ENCODE peak calls at places on chromosomes 13 and 19, in five cellular contexts. One of them, this sample, is unnamed.

GRCh38 chr19:13001502-13002388 is 6.5 kb downstream of the NFIX start:
- DNase-seq in H1: no peak
- DNase-seq in K562: no peak
- DNase-seq in GM12878: no peak
- DNase-seq in HepG2: no peak
- DNase-seq in this sample: no peak

GRCh38 chr19:18494267-18494607 is 27.6 kb downstream of the ELL start:
- DNase-seq in H1: no peak
- DNase-seq in K562: no peak
- DNase-seq in GM12878: no peak
- DNase-seq in HepG2: no peak
- DNase-seq in this sample: no peak

GRCh38 chr19:12669272-12670158 is 2.9 kb downstream of the WDR83 start:
- DNase-seq in H1: peak; percentile 81
- DNase-seq in K562: peak; percentile 79
- DNase-seq in GM12878: peak; percentile 72
- DNase-seq in HepG2: peak; percentile 67
- DNase-seq in this sample: peak; percentile 82

GRCh38 chr13:35598790-35599369 is 122.4 kb upstream of the MAB21L1 start:
- DNase-seq in H1: no peak
- DNase-seq in K562: no peak
- DNase-seq in GM12878: no peak
- DNase-seq in HepG2: no peak
- DNase-seq in this sample: no peak

GRCh38 chr13:83372786-83373185 is 509.5 kb downstream of the SLITRK1 start:
- DNase-seq in H1: no peak
- DNase-seq in K562: no peak
- DNase-seq in GM12878: no peak
- DNase-seq in HepG2: no peak
- DNase-seq in this sample: no peak

GRCh38 chr19:17488593-17489391 is 18.5 kb downstream of the SLC27A1 start:
- DNase-seq in H1: peak; percentile 97
- DNase-seq in K562: peak; percentile 93
- DNase-seq in GM12878: no peak
- DNase-seq in HepG2: peak; percentile 88
- DNase-seq in this sample: peak; percentile 83

GRCh38 chr19:43407416-43408005 is 7.2 kb upstream of the TEX101 start:
- DNase-seq in H1: peak; percentile 60
- DNase-seq in K562: no peak
- DNase-seq in GM12878: no peak
- DNase-seq in HepG2: no peak
- DNase-seq in this sample: no peak

GRCh38 chr13:80278706-80279105 is 62.2 kb downstream of the SPRY2 start:
- DNase-seq in H1: no peak
- DNase-seq in K562: no peak
- DNase-seq in GM12878: no peak
- DNase-seq in HepG2: no peak
- DNase-seq in this sample: no peak

GRCh38 chr13:33366469-33367062 is 81.0 kb upstream of the STARD13 start:
- DNase-seq in H1: no peak
- DNase-seq in K562: no peak
- DNase-seq in GM12878: no peak
- DNase-seq in HepG2: peak; percentile 66
- DNase-seq in this sample: no peak

GRCh38 chr19:31947436-31947835 is 398.0 kb upstream of the ZNF507 start:
- DNase-seq in H1: no peak
- DNase-seq in K562: no peak
- DNase-seq in GM12878: no peak
- DNase-seq in HepG2: no peak
- DNase-seq in this sample: no peak

GRCh38 chr19:49475995-49476880 is 2.2 kb downstream of the FLT3LG start:
- DNase-seq in H1: peak; percentile 93
- DNase-seq in K562: peak; percentile 64
- DNase-seq in GM12878: no peak
- DNase-seq in HepG2: no peak
- DNase-seq in this sample: no peak

GRCh38 chr19:35901854-35902661 is at the start of gene HCST:
- DNase-seq in H1: no peak
- DNase-seq in K562: no peak
- DNase-seq in GM12878: no peak
- DNase-seq in HepG2: no peak
- DNase-seq in this sample: no peak

GRCh38 chr13:76307157-76307556 is 579.0 kb downstream of the KCTD12 start:
- DNase-seq in H1: no peak
- DNase-seq in K562: no peak
- DNase-seq in GM12878: no peak
- DNase-seq in HepG2: no peak
- DNase-seq in this sample: no peak

GRCh38 chr13:75864718-75865117 is 228.6 kb downstream of the LMO7 start:
- DNase-seq in H1: no peak
- DNase-seq in K562: no peak
- DNase-seq in GM12878: no peak
- DNase-seq in HepG2: peak; percentile 35
- DNase-seq in this sample: no peak

GRCh38 chr13:95212962-95213850 is 88.0 kb downstream of the ABCC4 start:
- DNase-seq in H1: no peak
- DNase-seq in K562: no peak
- DNase-seq in GM12878: no peak
- DNase-seq in HepG2: no peak
- DNase-seq in this sample: no peak

GRCh38 chr13:44052843-44053607 is 173.3 kb downstream of the LACC1 start:
- DNase-seq in H1: peak; percentile 49
- DNase-seq in K562: no peak
- DNase-seq in GM12878: no peak
- DNase-seq in HepG2: no peak
- DNase-seq in this sample: no peak

GRCh38 chr19:31318790-31319189 is 30.4 kb downstream of the TSHZ3 start:
- DNase-seq in H1: no peak
- DNase-seq in K562: no peak
- DNase-seq in GM12878: no peak
- DNase-seq in HepG2: no peak
- DNase-seq in this sample: no peak

GRCh38 chr13:79853258-79853657 is 372.3 kb downstream of the NDFIP2 start:
- DNase-seq in H1: no peak
- DNase-seq in K562: no peak
- DNase-seq in GM12878: no peak
- DNase-seq in HepG2: no peak
- DNase-seq in this sample: no peak

GRCh38 chr13:36057041-36057440 is 74.1 kb downstream of the DCLK1 start:
- DNase-seq in H1: no peak
- DNase-seq in K562: no peak
- DNase-seq in GM12878: no peak
- DNase-seq in HepG2: no peak
- DNase-seq in this sample: no peak

GRCh38 chr13:30346159-30346788 is 38.9 kb upstream of the KATNAL1 start:
- DNase-seq in H1: no peak
- DNase-seq in K562: no peak
- DNase-seq in GM12878: peak; percentile 64
- DNase-seq in HepG2: no peak
- DNase-seq in this sample: no peak

GRCh38 chr13:106238690-106239089 is 296.8 kb downstream of the EFNB2 start:
- DNase-seq in H1: no peak
- DNase-seq in K562: no peak
- DNase-seq in GM12878: no peak
- DNase-seq in HepG2: no peak
- DNase-seq in this sample: no peak

GRCh38 chr19:1252221-1252817 is 3.9 kb downstream of the MIDN start:
- DNase-seq in H1: no peak
- DNase-seq in K562: no peak
- DNase-seq in GM12878: no peak
- DNase-seq in HepG2: no peak
- DNase-seq in this sample: no peak

GRCh38 chr19:37055330-37055729 is 22.9 kb upstream of the ZNF420 start:
- DNase-seq in H1: no peak
- DNase-seq in K562: no peak
- DNase-seq in GM12878: no peak
- DNase-seq in HepG2: no peak
- DNase-seq in this sample: no peak

GRCh38 chr13:43085545-43085944 is 62.2 kb downstream of the DNAJC15 start:
- DNase-seq in H1: no peak
- DNase-seq in K562: peak; percentile 3
- DNase-seq in GM12878: no peak
- DNase-seq in HepG2: no peak
- DNase-seq in this sample: peak; percentile 16

GRCh38 chr13:34469212-34469983 is 472.7 kb upstream of the NBEA start:
- DNase-seq in H1: no peak
- DNase-seq in K562: no peak
- DNase-seq in GM12878: no peak
- DNase-seq in HepG2: no peak
- DNase-seq in this sample: no peak

GRCh38 chr13:36965767-36966166 is 33.4 kb downstream of the ALG5 start:
- DNase-seq in H1: no peak
- DNase-seq in K562: no peak
- DNase-seq in GM12878: no peak
- DNase-seq in HepG2: no peak
- DNase-seq in this sample: peak; percentile 15

GRCh38 chr19:52735734-52736133 is 890 bp upstream of the ZNF611 start:
- DNase-seq in H1: peak; percentile 75
- DNase-seq in K562: no peak
- DNase-seq in GM12878: no peak
- DNase-seq in HepG2: peak; percentile 51
- DNase-seq in this sample: no peak

GRCh38 chr13:74009100-74009668 is 125.0 kb downstream of the KLF12 start:
- DNase-seq in H1: no peak
- DNase-seq in K562: no peak
- DNase-seq in GM12878: no peak
- DNase-seq in HepG2: no peak
- DNase-seq in this sample: no peak

GRCh38 chr19:19271828-19272599 is 1.1 kb downstream of the TM6SF2 start:
- DNase-seq in H1: no peak
- DNase-seq in K562: no peak
- DNase-seq in GM12878: no peak
- DNase-seq in HepG2: no peak
- DNase-seq in this sample: no peak

GRCh38 chr19:1214862-1215731 is 9.5 kb downstream of the STK11 start:
- DNase-seq in H1: no peak
- DNase-seq in K562: no peak
- DNase-seq in GM12878: no peak
- DNase-seq in HepG2: no peak
- DNase-seq in this sample: no peak

GRCh38 chr19:45815501-45816216 is 551 bp upstream of the RSPH6A start:
- DNase-seq in H1: peak; percentile 87
- DNase-seq in K562: no peak
- DNase-seq in GM12878: no peak
- DNase-seq in HepG2: no peak
- DNase-seq in this sample: no peak
- TF ChIP-seq SRF in H1: no peak
- TF ChIP-seq SRF in K562: no peak
- TF ChIP-seq SRF in GM12878: no peak
- TF ChIP-seq SRF in HepG2: no peak
- TF ChIP-seq SRF in this sample: no peak

GRCh38 chr19:40247735-40248262 is 21.3 kb upstream of the CCNP start:
- DNase-seq in H1: no peak
- DNase-seq in K562: no peak
- DNase-seq in GM12878: no peak
- DNase-seq in HepG2: no peak
- DNase-seq in this sample: no peak
- TF ChIP-seq SRF in H1: no peak
- TF ChIP-seq SRF in K562: no peak
- TF ChIP-seq SRF in GM12878: no peak
- TF ChIP-seq SRF in HepG2: no peak
- TF ChIP-seq SRF in this sample: no peak

DNA sequence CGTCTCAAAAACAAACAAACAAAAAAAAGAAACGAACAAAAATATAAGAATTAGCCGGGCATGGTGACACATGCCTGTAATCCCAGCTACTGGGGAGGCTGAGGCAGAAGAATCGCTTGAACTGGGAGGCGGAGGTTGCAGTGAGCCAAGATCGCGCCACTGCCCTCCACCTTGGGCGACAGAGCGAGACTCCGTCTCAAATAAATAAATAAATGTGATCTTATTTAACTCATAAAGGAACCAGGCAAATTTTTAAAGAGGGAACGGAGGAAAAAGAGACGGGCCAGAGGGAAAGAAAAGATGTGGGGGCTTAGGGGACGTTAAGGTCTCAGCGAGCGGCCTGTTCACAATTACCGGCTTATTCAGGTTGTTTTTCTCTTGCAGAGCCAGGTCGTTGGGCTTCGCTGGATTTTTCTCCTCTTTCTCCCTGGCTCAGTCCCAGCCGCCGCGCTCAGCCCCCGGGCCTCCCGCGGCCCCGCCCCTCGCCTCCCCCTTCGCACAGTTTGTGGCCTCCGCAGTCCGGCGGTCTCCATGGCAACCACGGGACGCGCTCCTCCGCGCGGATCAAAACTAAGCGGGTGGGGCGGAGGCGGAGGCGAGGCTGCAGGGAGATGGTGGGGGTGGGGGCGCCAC is 2.8 kb upstream of the CCDC8 start:
- DNase-seq in H1: peak; percentile 95
- DNase-seq in K562: peak; percentile 94
- DNase-seq in GM12878: no peak
- DNase-seq in HepG2: peak; percentile 59
- DNase-seq in this sample: peak; percentile 40
- TF ChIP-seq SRF in H1: no peak
- TF ChIP-seq SRF in K562: no peak
- TF ChIP-seq SRF in GM12878: no peak
- TF ChIP-seq SRF in HepG2: no peak
- TF ChIP-seq SRF in this sample: no peak

GRCh38 chr13:99041788-99042187 is 63.9 kb upstream of the DOCK9 start:
- DNase-seq in H1: no peak
- DNase-seq in K562: no peak
- DNase-seq in GM12878: peak; percentile 76
- DNase-seq in HepG2: no peak
- DNase-seq in this sample: no peak
- TF ChIP-seq SRF in H1: no peak
- TF ChIP-seq SRF in K562: no peak
- TF ChIP-seq SRF in GM12878: no peak
- TF ChIP-seq SRF in HepG2: no peak
- TF ChIP-seq SRF in this sample: no peak

GRCh38 chr19:4379383-4380253 is 20.7 kb downstream of the SH3GL1 start:
- DNase-seq in H1: no peak
- DNase-seq in K562: no peak
- DNase-seq in GM12878: peak; percentile 69
- DNase-seq in HepG2: no peak
- DNase-seq in this sample: no peak
- TF ChIP-seq SRF in H1: no peak
- TF ChIP-seq SRF in K562: no peak
- TF ChIP-seq SRF in GM12878: no peak
- TF ChIP-seq SRF in HepG2: no peak
- TF ChIP-seq SRF in this sample: no peak

DNA sequence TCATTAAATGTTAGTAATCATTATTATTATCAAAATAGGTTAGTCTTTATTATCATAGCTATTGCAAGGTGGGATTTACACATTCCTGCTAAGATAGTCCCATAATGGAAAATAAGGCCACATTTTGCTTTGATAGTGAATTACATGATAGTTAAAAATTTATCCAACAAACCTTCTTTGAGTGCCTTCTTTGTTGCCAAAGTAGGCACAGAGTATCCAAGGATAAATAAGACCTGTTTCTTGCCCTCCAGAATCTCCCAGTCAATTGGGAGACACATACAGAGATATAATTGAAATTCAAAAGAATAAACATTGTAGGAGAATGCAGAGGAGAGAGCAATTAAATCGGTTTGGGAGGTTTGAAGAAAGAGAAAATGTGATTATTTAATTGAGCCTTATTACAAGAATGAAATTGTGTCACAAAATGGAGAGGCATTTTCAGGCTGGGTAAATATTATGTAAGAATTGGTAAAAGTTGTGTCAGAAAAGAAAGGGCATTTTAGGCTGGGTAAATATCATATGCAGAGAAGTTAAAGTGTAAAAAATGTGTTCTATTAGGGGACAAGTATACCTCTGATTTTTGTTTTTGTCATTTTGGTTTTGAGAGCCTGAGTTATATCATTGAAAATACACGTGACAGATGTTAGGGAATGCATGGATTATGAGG is 189.3 kb downstream of the POU4F1 start:
- DNase-seq in H1: no peak
- DNase-seq in K562: no peak
- DNase-seq in GM12878: no peak
- DNase-seq in HepG2: no peak
- DNase-seq in this sample: no peak
- TF ChIP-seq SRF in H1: no peak
- TF ChIP-seq SRF in K562: no peak
- TF ChIP-seq SRF in GM12878: no peak
- TF ChIP-seq SRF in HepG2: no peak
- TF ChIP-seq SRF in this sample: no peak

This sample was measured in HCT116.